ENCODE peak calls at places on chromosome 6, in nine cellular contexts. H, T, K, D, V, A, M, I and C are unnamed samples.

GRCh38 chr6:116088946-116089345 is 11.7 kb upstream of the NT5DC1 start:
- DNase-seq in V (no peak), T (no peak), M (no peak), I (no peak), D (no peak), H (no peak), A (no peak), K (no peak), C (no peak)

GRCh38 chr6:55694148-55694547 is 115.2 kb upstream of the HMGCLL1 start:
- DNase-seq in K (no peak), I (no peak), D (peak), T (peak), M (no peak), H (no peak), V (no peak), A (no peak), C (peak)

GRCh38 chr6:47241742-47242482 is 67.8 kb downstream of the TNFRSF21 start:
- DNase-seq in A (no peak), M (no peak), H (no peak), I (no peak), D (no peak), V (no peak), T (peak), K (no peak), C (no peak)

GRCh38 chr6:13927203-13927602 is 2.5 kb downstream of the RNF182 start:
- DNase-seq in A (no peak), I (no peak), D (no peak), M (no peak), K (no peak), H (no peak), T (no peak), V (no peak), C (no peak)

GRCh38 chr6:123945386-123945785 is 141.7 kb downstream of the NKAIN2 start:
- DNase-seq in V (no peak), H (no peak), M (no peak), I (no peak), A (no peak), T (no peak), D (no peak), K (no peak), C (no peak)

GRCh38 chr6:22848121-22848520 is 278.8 kb downstream of the HDGFL1 start:
- DNase-seq in A (no peak), H (no peak), M (no peak), T (no peak), K (no peak), D (no peak), V (no peak), I (no peak), C (no peak)

GRCh38 chr6:28266962-28267694 is at the start of gene ZSCAN26:
- DNase-seq in A (peak), T (peak), M (peak), H (peak), D (peak), K (peak), V (peak), I (peak), C (peak)

GRCh38 chr6:118509009-118509617 is 39.0 kb upstream of the PLN start:
- DNase-seq in T (peak), A (no peak), M (peak), K (no peak), D (peak), I (no peak), H (peak), V (no peak), C (peak)

GRCh38 chr6:81808834-81809598 is 56.5 kb upstream of the TENT5A start:
- DNase-seq in K (no peak), V (no peak), T (peak), H (no peak), I (no peak), M (no peak), A (no peak), D (no peak), C (no peak)

GRCh38 chr6:112780498-112781096 is 433.5 kb downstream of the RFPL4B start:
- DNase-seq in A (peak), K (peak), M (peak), D (peak), I (peak), V (no peak), H (peak), T (peak), C (peak)

GRCh38 chr6:389622-390021 is 1.9 kb upstream of the IRF4 start:
- DNase-seq in T (no peak), H (no peak), M (no peak), A (no peak), V (no peak), D (no peak), I (no peak), K (no peak), C (no peak)

GRCh38 chr6:111210074-111210729 is 122.9 kb downstream of the SLC16A10 start:
- DNase-seq in H (peak), T (peak), I (no peak), A (peak), V (no peak), D (peak), M (no peak), K (no peak), C (peak)

GRCh38 chr6:44452725-44453124 is 65.2 kb downstream of the CDC5L start:
- DNase-seq in K (peak), D (no peak), T (peak), I (no peak), A (no peak), M (no peak), V (no peak), H (no peak), C (no peak)

GRCh38 chr6:87628881-87629280 is 38.9 kb downstream of the ORC3 start:
- DNase-seq in K (no peak), V (no peak), D (peak), M (no peak), I (no peak), H (no peak), A (no peak), T (peak), C (peak)

GRCh38 chr6:75824160-75824559 is 75.1 kb downstream of the MYO6 start:
- DNase-seq in V (no peak), T (no peak), D (no peak), M (no peak), K (no peak), I (no peak), A (peak), H (no peak), C (no peak)

DNA sequence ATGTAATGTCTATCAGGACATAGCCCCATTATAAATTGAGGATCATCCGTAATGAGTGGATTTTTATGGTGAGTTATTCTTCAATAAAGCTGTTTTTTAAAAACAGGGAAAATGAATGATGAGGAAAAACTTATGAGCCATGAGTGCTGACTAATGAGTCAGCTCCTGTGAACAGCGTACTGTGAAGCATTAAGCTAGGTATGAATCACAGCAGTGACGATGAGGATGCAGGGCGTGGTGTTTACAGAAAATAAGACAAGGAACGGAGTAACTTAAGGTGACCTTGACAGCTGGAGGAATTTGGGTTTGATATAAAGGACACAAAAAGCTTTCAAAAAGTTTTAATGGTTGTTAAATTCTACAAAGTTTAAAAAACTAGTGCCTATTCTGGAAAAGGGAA is 96.3 kb downstream of the FOXF2 start:
- DNase-seq in M (no peak), K (peak), T (peak), V (no peak), A (no peak), H (peak), I (no peak), D (peak), C (no peak)
- H3K4me3 ChIP-seq in M (no peak), K (no peak), T (no peak), V (no peak), A (no peak), H (no peak), I (no peak), D (no peak), C (no peak)

DNA sequence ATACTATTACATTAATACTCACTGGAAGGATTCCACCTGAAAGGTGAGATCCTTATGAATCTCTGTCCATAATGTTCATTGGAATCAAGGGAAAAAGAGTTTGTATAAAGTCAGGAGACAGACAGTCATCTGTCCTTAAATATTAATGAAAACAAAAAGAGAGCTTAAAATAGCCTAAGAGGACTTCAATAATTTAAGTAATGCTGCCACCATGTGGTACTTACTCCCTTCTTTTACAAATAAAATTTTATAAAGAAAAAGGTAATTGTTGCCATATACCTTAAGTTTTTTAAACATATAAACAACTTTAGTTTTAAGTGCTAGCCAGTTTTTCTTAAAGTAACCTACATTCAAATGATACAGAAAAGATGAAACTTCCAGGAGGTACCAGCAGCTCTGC is 5.1 kb downstream of the BLOC1S5 start:
- DNase-seq in D (no peak), K (no peak), H (no peak), T (peak), A (no peak), I (no peak), V (no peak), M (no peak), C (peak)
- TF ChIP-seq CTCF in D (no peak), K (peak), H (peak), T (peak), A (peak), I (no peak), V (no peak), M (peak), C (peak)

GRCh38 chr6:107712523-107713213 is 111.4 kb downstream of the SCML4 start:
- DNase-seq in V (no peak), I (no peak), A (no peak), K (peak), T (peak), M (no peak), H (no peak), D (no peak), C (no peak)
- H3K4me3 ChIP-seq in V (no peak), I (no peak), A (no peak), K (no peak), T (peak), M (peak), H (no peak), D (no peak), C (no peak)

GRCh38 chr6:151661928-151662327 is 145.6 kb upstream of the ESR1 start:
- DNase-seq in T (no peak), A (no peak), M (no peak), V (no peak), I (no peak), D (no peak), K (no peak), H (peak), C (no peak)
- TF ChIP-seq CTCF in T (peak), A (peak), M (no peak), V (no peak), I (no peak), D (no peak), K (no peak), H (peak), C (peak)

GRCh38 chr6:2133718-2134310 is 111.6 kb downstream of the GMDS start:
- DNase-seq in A (no peak), D (no peak), M (no peak), I (no peak), H (no peak), T (no peak), K (no peak), V (no peak), C (no peak)
- H3K4me3 ChIP-seq in A (no peak), D (no peak), M (no peak), I (no peak), H (no peak), T (no peak), K (no peak), V (no peak), C (no peak)

DNA sequence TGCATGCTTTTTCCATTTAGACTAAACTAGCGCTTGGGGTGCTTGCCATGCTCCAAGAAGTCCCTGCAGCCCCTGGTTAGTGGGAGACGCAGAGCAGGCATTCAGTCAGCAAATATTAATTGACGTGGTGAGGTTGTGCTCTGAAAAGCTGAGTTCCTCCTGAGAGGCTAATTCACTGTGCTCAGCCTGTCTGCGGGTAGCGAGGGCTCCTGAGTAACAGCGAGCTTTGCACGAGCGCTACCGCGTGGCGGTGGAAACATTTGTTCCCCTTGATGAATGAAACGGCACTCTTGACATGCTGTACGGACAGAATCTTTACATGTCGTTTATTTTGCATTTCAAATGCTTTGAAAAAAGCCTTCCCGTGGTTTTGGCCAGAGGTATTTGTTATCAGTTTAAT is 170.6 kb upstream of the AGPAT4 start:
- DNase-seq in H (no peak), I (no peak), K (no peak), V (no peak), D (peak), A (no peak), M (no peak), T (peak), C (peak)
- TF ChIP-seq CTCF in H (no peak), I (no peak), K (no peak), V (no peak), D (peak), A (no peak), M (no peak), T (peak), C (peak)